ENCODE peak calls at places on chromosomes 6 and 20, in six cellular contexts. J is activated naive CD4-positive, alpha-beta T cell; M is MM.1S; N is NCI-H1092 treated with DMSO at 0.1 percent for 48 hours; U is Kasumi-1; L is MV-4-11. F is an unnamed sample.

GRCh38 chr6:56938634-56939294 is 16.1 kb upstream of the BEND6 start:
- DNase-seq in U (no peak), L (peak; percentile 12), M (no peak), J (no peak), N (no peak), F (no peak)

GRCh38 chr20:43544501-43544900 is 14.3 kb upstream of the SGK2 start:
- DNase-seq in M (no peak), L (no peak), N (no peak), U (no peak), J (no peak), F (no peak)

GRCh38 chr20:47318596-47319516 is 37.6 kb downstream of the ZMYND8 start:
- DNase-seq in J (peak; percentile 2), U (peak; percentile 26), N (no peak), L (no peak), M (no peak), F (peak; percentile 22)

GRCh38 chr20:3115190-3116107 is 30.9 kb upstream of the AVP start:
- DNase-seq in M (peak; percentile 38), J (no peak), U (peak; percentile 40), L (peak; percentile 15), N (peak; percentile 42), F (no peak)

GRCh38 chr6:156832166-156832743 is 55.1 kb downstream of the ARID1B start:
- DNase-seq in N (peak; percentile 95), M (no peak), U (no peak), J (no peak), L (no peak), F (no peak)

GRCh38 chr6:69835414-69836179 is 30.8 kb upstream of the COL19A1 start:
- DNase-seq in M (peak; percentile 53), N (peak; percentile 39), U (peak; percentile 85), J (no peak), L (peak; percentile 47), F (peak; percentile 19)

GRCh38 chr20:6533828-6534388 is 233.6 kb upstream of the BMP2 start:
- DNase-seq in M (no peak), J (no peak), L (no peak), U (no peak), N (no peak), F (no peak)

GRCh38 chr6:33021917-33022316 is 12.5 kb upstream of the HLA-DOA start:
- DNase-seq in L (no peak), J (no peak), U (no peak), N (no peak), M (no peak), F (no peak)

GRCh38 chr20:22373164-22373895 is 211.0 kb downstream of the FOXA2 start:
- DNase-seq in U (no peak), L (no peak), M (no peak), J (no peak), N (no peak), F (no peak)

GRCh38 chr6:12577124-12577845 is 139.3 kb upstream of the PHACTR1 start:
- DNase-seq in U (no peak), N (no peak), L (no peak), J (no peak), M (no peak), F (no peak)

GRCh38 chr6:90186637-90187361 is 109.8 kb downstream of the BACH2 start:
- DNase-seq in U (no peak), L (peak; percentile 58), M (no peak), N (no peak), J (no peak), F (no peak)

GRCh38 chr6:125469915-125470314 is 168.1 kb upstream of the HDDC2 start:
- DNase-seq in U (no peak), N (no peak), M (no peak), J (no peak), L (no peak), F (no peak)

GRCh38 chr6:33199687-33200233 is 705 bp downstream of the RXRB start:
- DNase-seq in N (no peak), L (peak; percentile 67), J (peak; percentile 67), M (peak; percentile 81), U (peak; percentile 32), F (peak; percentile 85)

F was measured in HL-60.